ENCODE peak calls at places on chromosomes 7 and 10, in ten cellular contexts. U, W, Q, Y, R, A, X, S, N and E are unnamed samples.

GRCh38 chr10:17062493-17063487 is 66.8 kb downstream of the CUBN start:
- DNase-seq in A (no peak), U (peak), R (no peak), Y (no peak), S (no peak), X (peak), Q (peak), N (peak), W (peak), E (no peak)

GRCh38 chr10:33114451-33114944 is 156.5 kb upstream of the ITGB1 start:
- DNase-seq in A (no peak), Y (no peak), Q (no peak), W (no peak), S (no peak), N (peak), X (no peak), R (no peak), U (no peak), E (no peak)

GRCh38 chr10:82150123-82150900 is 275.3 kb downstream of the NRG3 start:
- DNase-seq in N (no peak), R (peak), A (no peak), Q (peak), S (no peak), W (peak), X (no peak), U (peak), Y (no peak), E (peak)

GRCh38 chr10:58622286-58622685 is 109.6 kb downstream of the BICC1 start:
- DNase-seq in Q (no peak), Y (no peak), S (no peak), X (no peak), A (no peak), R (no peak), W (no peak), N (peak), U (no peak), E (no peak)

GRCh38 chr10:49115015-49115795 is at the start of gene VSTM4:
- DNase-seq in X (peak), W (no peak), Y (no peak), S (no peak), N (peak), R (no peak), A (no peak), Q (peak), U (peak), E (no peak)

GRCh38 chr7:151885202-151885580 is 8.3 kb upstream of the PRKAG2 start:
- DNase-seq in Q (no peak), U (no peak), W (no peak), N (no peak), Y (no peak), X (no peak), A (no peak), R (no peak), S (no peak), E (no peak)

GRCh38 chr7:2099036-2099957 is 133.4 kb downstream of the MAD1L1 start:
- DNase-seq in A (peak), S (no peak), R (no peak), Q (no peak), N (no peak), Y (peak), X (no peak), W (no peak), U (no peak), E (no peak)

GRCh38 chr7:118755067-118755625 is 530.6 kb downstream of the ANKRD7 start:
- DNase-seq in N (no peak), R (no peak), U (no peak), A (no peak), X (no peak), Q (no peak), S (no peak), Y (no peak), W (no peak), E (no peak)

GRCh38 chr7:35519971-35520809 is 174.7 kb downstream of the HERPUD2 start:
- DNase-seq in X (peak), S (peak), W (peak), A (peak), R (peak), Y (peak), U (peak), N (peak), Q (peak), E (peak)

GRCh38 chr10:125148021-125148439 is 12.3 kb downstream of the CTBP2 start:
- DNase-seq in S (no peak), Q (no peak), N (peak), R (no peak), X (no peak), W (no peak), U (no peak), Y (no peak), A (peak), E (no peak)

GRCh38 chr7:21261627-21262564 is 166.0 kb upstream of the SP4 start:
- DNase-seq in U (no peak), W (peak), Q (peak), N (no peak), A (peak), R (peak), X (peak), S (peak), Y (peak), E (no peak)

GRCh38 chr10:130378556-130379400 is 242.6 kb downstream of the GLRX3 start:
- DNase-seq in W (no peak), Y (no peak), Q (no peak), U (peak), X (no peak), S (no peak), R (no peak), A (no peak), N (no peak), E (no peak)

GRCh38 chr7:105794741-105795729 is 81.4 kb downstream of the ATXN7L1 start:
- DNase-seq in Q (no peak), X (peak), Y (no peak), N (peak), S (no peak), A (no peak), U (no peak), W (no peak), R (no peak), E (no peak)

GRCh38 chr10:72630144-72630543 is 4.3 kb upstream of the MICU1 start:
- DNase-seq in Y (no peak), U (no peak), A (no peak), N (no peak), R (no peak), W (no peak), Q (no peak), S (no peak), X (no peak), E (no peak)

GRCh38 chr10:5890519-5890878 is 456 bp downstream of the FBH1 start:
- DNase-seq in X (peak), W (peak), Q (peak), A (peak), U (no peak), Y (no peak), S (no peak), R (no peak), N (no peak), E (no peak)

GRCh38 chr10:99266383-99266782 is 30.7 kb upstream of the HPSE2 start:
- DNase-seq in U (no peak), N (no peak), Q (peak), Y (no peak), X (no peak), A (no peak), S (no peak), W (no peak), R (peak), E (no peak)

GRCh38 chr10:1737222-1738061 is at the start of gene ADARB2:
- DNase-seq in W (peak), R (peak), A (peak), X (no peak), S (no peak), Y (no peak), N (no peak), U (peak), Q (peak), E (no peak)

GRCh38 chr7:102993532-102994029 is 80.8 kb downstream of the LRRC17 start:
- DNase-seq in Q (no peak), Y (no peak), R (no peak), S (no peak), X (peak), A (no peak), N (peak), W (no peak), U (no peak), E (no peak)

GRCh38 chr10:79285315-79286185 is 61.7 kb upstream of the PPIF start:
- DNase-seq in N (no peak), Y (no peak), A (no peak), W (no peak), X (no peak), Q (no peak), U (no peak), S (no peak), R (no peak), E (no peak)

GRCh38 chr7:99011341-99011705 is 132.6 kb downstream of the SMURF1 start:
- DNase-seq in Y (no peak), N (no peak), W (no peak), A (no peak), X (no peak), Q (no peak), S (no peak), R (no peak), U (peak), E (no peak)